ENCODE peak calls at places on chromosomes 6 and 20, in five cellular contexts. H is fibroblast of lung, C is uterus, Z is endothelial cell of umbilical vein, X is PC-3. Y is an unnamed sample. For H3K4me1, the result is how much of the 10 kb centered on the place peaks cover.

GRCh38 chr6:11772109-11772830 is 6.3 kb downstream of the ADTRP start:
- DNase-seq in X (peak), H (peak), Z (peak), C (peak), Y (peak)

GRCh38 chr6:106666290-106667021 is 37.1 kb downstream of the QRSL1 start:
- DNase-seq in Z (no peak), H (no peak), X (no peak), C (no peak), Y (no peak)

GRCh38 chr20:35673884-35674283 is 9.2 kb upstream of the CPNE1 start:
- DNase-seq in H (no peak), X (no peak), C (no peak), Z (no peak), Y (no peak)

GRCh38 chr6:101932704-101933103 is 539.2 kb downstream of the GRIK2 start:
- DNase-seq in Z (no peak), H (no peak), X (no peak), C (no peak), Y (no peak)

GRCh38 chr6:43948527-43949450 is 178.5 kb downstream of the MRPL14 start:
- DNase-seq in Z (no peak), C (no peak), X (no peak), H (peak), Y (no peak)

GRCh38 chr20:45592574-45593189 is 13.6 kb upstream of the WFDC8 start:
- DNase-seq in X (peak), H (peak), Z (peak), C (no peak), Y (no peak)

GRCh38 chr6:80566361-80566760 is 459.9 kb downstream of the BCKDHB start:
- DNase-seq in Z (no peak), C (no peak), X (no peak), H (no peak), Y (no peak)

GRCh38 chr6:30206152-30206551 is 7.1 kb downstream of the TRIM26 start:
- DNase-seq in H (no peak), C (no peak), X (no peak), Z (no peak), Y (no peak)

GRCh38 chr20:46348972-46349741 is 40.9 kb upstream of the CDH22 start:
- DNase-seq in Z (peak), H (peak), C (no peak), X (peak), Y (peak)

GRCh38 chr20:17835941-17836861 is 132.4 kb downstream of the SNX5 start:
- DNase-seq in H (peak), Z (peak), C (peak), X (no peak), Y (peak)

GRCh38 chr6:1390805-1391511 is 1.6 kb downstream of the FOXF2 start:
- DNase-seq in Z (no peak), C (no peak), X (no peak), H (peak), Y (no peak)

GRCh38 chr20:32674362-32674789 is 635 bp upstream of the C20orf203 start:
- DNase-seq in Z (peak), H (peak), C (no peak), X (peak), Y (no peak)
- H3K4me1 ChIP-seq in Z (under half), H (under half), C (under half), X (under half), Y (under half)

GRCh38 chr6:28824793-28825731 is 98.7 kb downstream of the TRIM27 start:
- DNase-seq in H (no peak), C (no peak), X (no peak), Z (no peak), Y (no peak)
- H3K4me3 ChIP-seq in H (peak), C (no peak), X (peak), Z (no peak), Y (no peak)

GRCh38 chr20:41046716-41047115 is 18.1 kb downstream of the TOP1 start:
- DNase-seq in H (peak), Z (no peak), X (peak), C (no peak), Y (no peak)
- H3K4me1 ChIP-seq in H (under half), Z (under half), X (under half), C (under half), Y (half or more)

DNA sequence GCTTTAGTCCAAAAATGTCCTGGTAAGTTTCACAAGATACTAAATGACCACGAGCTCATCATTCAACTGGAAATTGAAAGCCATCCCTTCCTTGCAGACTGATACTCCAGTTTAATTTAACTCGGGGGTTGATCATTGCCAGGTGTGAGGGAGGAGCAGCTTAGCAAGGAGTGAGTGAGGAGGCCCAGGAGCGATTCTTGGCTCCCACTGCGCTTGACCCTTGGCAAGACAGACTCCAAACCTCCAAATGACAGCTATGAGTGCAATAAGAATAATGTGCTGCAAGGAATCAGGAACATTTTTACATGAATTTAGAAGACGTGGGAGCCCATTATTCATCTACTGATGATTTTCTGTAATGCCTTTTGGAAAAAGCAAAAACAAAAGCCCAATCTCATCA is 64.9 kb downstream of the LAMA4 start:
- DNase-seq in C (peak), H (peak), X (no peak), Z (no peak), Y (no peak)
- H3K4me3 ChIP-seq in C (no peak), H (no peak), X (no peak), Z (no peak), Y (no peak)

GRCh38 chr6:9197726-9198125 is 762.4 kb upstream of the SLC35B3 start:
- DNase-seq in Z (no peak), H (no peak), X (no peak), C (no peak), Y (no peak)

GRCh38 chr6:9200712-9201111 is 765.4 kb upstream of the SLC35B3 start:
- DNase-seq in Z (no peak), H (no peak), C (no peak), X (no peak), Y (no peak)

GRCh38 chr6:9192405-9192909 is 757.1 kb upstream of the SLC35B3 start:
- DNase-seq in Z (no peak), X (peak), C (no peak), H (no peak), Y (no peak)

DNA sequence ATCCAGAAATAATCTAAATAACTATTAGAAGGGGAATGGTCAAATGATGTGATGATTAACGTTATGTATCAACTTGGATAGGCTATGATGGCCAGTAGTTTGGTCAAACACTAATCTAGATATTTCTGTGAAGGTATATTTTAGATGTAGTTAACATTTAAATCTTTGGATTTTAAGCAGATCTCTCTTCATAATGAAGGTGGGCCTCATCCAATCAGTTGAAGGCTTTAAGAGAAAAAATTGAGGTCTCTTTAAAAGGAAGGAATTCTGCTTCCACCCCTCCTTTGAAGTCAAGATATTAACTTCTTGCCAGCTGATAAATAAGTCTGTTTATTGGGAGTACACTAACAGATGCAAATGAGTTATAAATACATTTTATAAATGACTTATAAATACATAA is 760.0 kb upstream of the SLC35B3 start:
- DNase-seq in Z (no peak), C (no peak), X (no peak), H (no peak), Y (no peak)
- H3K4me1 ChIP-seq in Z (under half), C (under half), X (under half), H (under half), Y (under half)

DNA sequence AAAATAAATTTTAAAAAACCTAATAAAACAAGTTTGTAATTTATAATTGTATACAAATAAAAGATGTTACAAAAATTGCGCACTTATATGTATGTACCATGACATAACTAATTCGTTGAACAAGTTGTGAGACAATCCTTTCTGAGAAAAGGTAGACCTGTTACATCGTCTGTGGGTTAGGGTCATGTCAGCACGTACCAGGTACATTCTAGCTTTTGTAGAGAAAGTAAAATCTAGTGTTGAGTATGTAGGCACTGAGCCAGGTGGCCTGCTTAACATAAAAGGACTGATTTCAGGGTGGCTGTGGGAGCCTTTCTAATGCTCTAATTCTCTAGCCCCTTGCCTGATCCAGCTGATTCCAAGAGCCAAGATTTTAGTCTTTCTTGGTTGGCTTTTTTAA is 10.4 kb downstream of the RPL7L1 start:
- DNase-seq in H (no peak), Z (no peak), X (peak), C (no peak), Y (no peak)
- H3K4me3 ChIP-seq in H (peak), Z (peak), X (peak), C (peak), Y (peak)

GRCh38 chr6:36116943-36117342 is 13.4 kb upstream of the MAPK13 start:
- DNase-seq in X (no peak), H (no peak), Z (no peak), C (no peak), Y (no peak)

GRCh38 chr6:36119209-36119608 is 11.1 kb upstream of the MAPK13 start:
- DNase-seq in C (no peak), Z (no peak), X (no peak), H (no peak), Y (no peak)

GRCh38 chr6:36116480-36116879 is 13.8 kb upstream of the MAPK13 start:
- DNase-seq in C (no peak), H (no peak), Z (no peak), X (no peak), Y (no peak)

GRCh38 chr6:36118550-36119107 is 11.7 kb upstream of the MAPK13 start:
- DNase-seq in X (peak), Z (no peak), C (no peak), H (no peak), Y (no peak)

GRCh38 chr6:36117639-36118549 is 12.4 kb upstream of the MAPK13 start:
- DNase-seq in H (no peak), C (no peak), Z (no peak), X (no peak), Y (no peak)
- H3K4me1 ChIP-seq in H (under half), C (under half), Z (under half), X (under half), Y (under half)

GRCh38 chr6:125988280-125988679 is 1.9 kb downstream of the TRMT11 start:
- DNase-seq in Z (no peak), C (no peak), X (no peak), H (no peak), Y (no peak)
- H3K4me3 ChIP-seq in Z (no peak), C (no peak), X (no peak), H (no peak), Y (no peak)

Y was measured in psoas muscle.